ENCODE peak calls at places on chromosomes 11 and 22, in four cellular contexts. Z, Q, O and D are unnamed samples. For H3K27me3, the result is how much of the 10 kb centered on the place peaks cover.

GRCh38 chr11:100849009-100849913 is 162.2 kb downstream of the ARHGAP42 start:
- DNase-seq in Q (peak), O (no peak), Z (no peak), D (no peak)

GRCh38 chr22:20062766-20063083 is 17.3 kb upstream of the DGCR8 start:
- DNase-seq in Z (no peak), Q (peak), O (no peak), D (no peak)

GRCh38 chr22:47051435-47052175 is 289.2 kb downstream of the TBC1D22A start:
- DNase-seq in Z (no peak), Q (no peak), O (no peak), D (peak)

GRCh38 chr22:46273432-46274148 is 5.8 kb downstream of the TTC38 start:
- DNase-seq in Q (no peak), O (no peak), Z (no peak), D (no peak)

GRCh38 chr11:42161886-42162285 is 702.4 kb upstream of the LRRC4C start:
- DNase-seq in Z (no peak), O (no peak), Q (peak), D (no peak)

GRCh38 chr11:11408436-11409221 is 55.6 kb upstream of the CSNK2A3 start:
- DNase-seq in Q (peak), O (no peak), Z (peak), D (no peak)

GRCh38 chr11:75103380-75104026 is 6.8 kb upstream of the OR2AT4 start:
- DNase-seq in Z (no peak), O (no peak), Q (peak), D (no peak)

GRCh38 chr11:57567210-57567511 is 311 bp downstream of the UBE2L6 start:
- DNase-seq in Z (peak), Q (no peak), O (no peak), D (no peak)

GRCh38 chr22:26666035-26666338 is 8.6 kb downstream of the MIAT start:
- DNase-seq in O (no peak), Q (peak), Z (no peak), D (no peak)

GRCh38 chr11:120104041-120104440 is 33.9 kb downstream of the TRIM29 start:
- DNase-seq in Z (no peak), Q (no peak), O (no peak), D (no peak)
- H3K27me3 ChIP-seq in Z (under half), Q (under half), O (under half), D (under half)

DNA sequence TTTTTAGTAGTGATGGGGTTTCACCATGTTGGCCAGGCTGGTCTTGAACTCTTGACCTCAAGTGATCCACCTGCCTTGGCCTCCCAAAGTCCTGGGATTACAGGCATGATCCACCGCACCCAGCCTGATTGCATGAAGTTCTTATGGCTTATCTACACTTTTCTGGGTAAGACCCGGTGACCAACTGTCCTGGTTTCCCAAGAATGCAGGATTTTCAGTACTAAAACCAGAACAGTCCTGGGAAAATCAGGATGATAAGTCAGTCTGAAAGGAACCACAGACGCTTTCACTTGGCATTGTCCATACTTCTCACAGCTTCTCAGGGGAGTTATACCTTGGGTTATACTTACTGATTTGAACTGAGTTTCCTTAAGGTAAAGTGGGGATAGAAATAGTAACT is 1.4 kb upstream of the BPIFC start:
- DNase-seq in Q (no peak), Z (no peak), O (no peak), D (no peak)
- H3K27me3 ChIP-seq in Q (under half), Z (under half), O (under half), D (under half)

GRCh38 chr11:71238285-71238875 is 14.0 kb downstream of the SHANK2 start:
- DNase-seq in O (no peak), Z (no peak), Q (no peak), D (no peak)
- H3K27me3 ChIP-seq in O (under half), Z (under half), Q (under half), D (under half)

GRCh38 chr22:38465673-38466490 is 2.0 kb upstream of the KDELR3 start:
- DNase-seq in O (no peak), Z (no peak), Q (no peak), D (peak)
- H3K27me3 ChIP-seq in O (under half), Z (under half), Q (under half), D (under half)

DNA sequence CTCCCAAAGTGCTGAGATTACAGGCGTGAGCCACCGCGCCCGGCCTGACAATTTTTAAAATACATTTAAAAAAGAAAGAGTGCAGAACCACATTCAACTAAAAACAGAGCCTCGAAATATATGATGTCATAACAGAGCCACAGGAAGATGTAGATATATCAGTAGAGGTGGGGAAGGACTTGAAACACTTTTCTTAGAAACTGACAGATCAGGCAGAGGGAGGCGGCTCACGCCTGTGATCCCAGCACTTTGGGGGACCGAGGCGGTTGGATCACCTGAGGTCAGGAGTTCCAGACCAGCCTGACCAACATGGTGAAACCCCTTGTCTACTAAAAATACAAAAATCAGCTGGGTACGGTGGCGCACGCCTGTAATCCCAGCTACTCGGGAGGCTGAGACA is 7.0 kb downstream of the MLC1 start:
- DNase-seq in Q (no peak), O (no peak), Z (no peak), D (no peak)
- H3K27me3 ChIP-seq in Q (under half), O (under half), Z (under half), D (under half)

GRCh38 chr11:31799794-31800397 is 11.2 kb downstream of the PAX6 start:
- DNase-seq in Q (no peak), O (no peak), Z (no peak), D (no peak)
- H3K27me3 ChIP-seq in Q (half or more), O (half or more), Z (half or more), D (half or more)

GRCh38 chr11:125959931-125960330 is 14.1 kb downstream of the VSIG10L2 start:
- DNase-seq in O (no peak), Z (no peak), Q (no peak), D (no peak)
- H3K27me3 ChIP-seq in O (under half), Z (under half), Q (under half), D (under half)

GRCh38 chr22:39288135-39288898 is 31.1 kb downstream of the RPL3 start:
- DNase-seq in O (no peak), Q (no peak), Z (no peak), D (no peak)
- H3K27me3 ChIP-seq in O (under half), Q (under half), Z (under half), D (under half)

DNA sequence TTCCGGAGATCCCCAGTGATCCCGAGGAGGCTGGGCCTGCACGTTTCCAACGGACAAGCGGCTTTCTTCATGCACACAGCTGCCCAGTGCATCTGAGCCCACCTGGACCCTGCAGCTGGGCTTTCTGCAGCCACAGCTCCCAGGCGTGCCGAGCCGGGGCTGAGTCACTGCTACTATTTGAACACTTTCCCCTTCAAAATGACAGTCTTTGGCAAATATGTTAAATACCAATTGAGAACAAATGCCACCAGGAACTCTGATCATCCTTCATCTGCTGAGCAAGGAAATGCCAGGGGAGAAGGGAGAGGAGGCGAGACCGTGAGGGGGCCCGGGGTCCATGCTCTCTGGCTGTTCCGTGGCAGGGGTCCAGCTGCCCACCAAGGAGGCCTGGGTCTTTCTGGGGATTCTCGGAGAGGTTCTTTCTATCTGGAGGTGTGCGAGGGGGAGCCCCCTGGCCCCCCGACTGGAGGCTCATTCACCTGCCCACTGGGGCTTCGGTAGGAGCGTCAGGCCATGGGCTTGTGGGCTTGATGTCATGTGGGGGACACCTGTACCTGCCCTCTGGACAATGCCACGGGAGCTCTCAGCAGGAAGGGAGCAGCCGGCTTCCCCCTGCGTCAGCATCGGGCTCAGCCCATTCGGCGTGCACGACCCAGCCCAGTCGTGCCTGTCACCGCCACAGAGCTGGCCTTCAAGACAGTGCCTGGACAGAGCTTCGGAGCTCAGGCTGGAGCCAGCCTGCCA is 159.6 kb downstream of the CTTN start:
- DNase-seq in Q (peak), Z (no peak), O (no peak), D (no peak)
- H3K27me3 ChIP-seq in Q (under half), Z (under half), O (under half), D (under half)